ENCODE peak calls at places on chromosomes 2 and 18, in nine cellular contexts. One of them, this sample, is unnamed.
A peak's percentile ranks its signal among the peaks of the same experiment; 100 is the strongest.

GRCh38 chr2:201234167-201235139 is 25.9 kb upstream of the CASP8 start:
- DNase-seq in progenitor cell of endocrine pancreas: no peak
- DNase-seq in transverse colon: no peak
- DNase-seq in lower lobe of right lung: no peak
- DNase-seq in heart left ventricle: no peak
- DNase-seq in uterus: no peak
- DNase-seq in fibroblast of the aortic adventitia: peak; percentile 35
- DNase-seq in cardiac muscle cell: no peak
- DNase-seq in coronary artery: no peak
- DNase-seq in this sample: no peak

GRCh38 chr2:9336209-9336533 is 87.2 kb downstream of the ITGB1BP1 start:
- DNase-seq in lower lobe of right lung: no peak
- DNase-seq in cardiac muscle cell: no peak
- DNase-seq in progenitor cell of endocrine pancreas: no peak
- DNase-seq in transverse colon: no peak
- DNase-seq in coronary artery: no peak
- DNase-seq in heart left ventricle: no peak
- DNase-seq in fibroblast of the aortic adventitia: no peak
- DNase-seq in uterus: no peak
- DNase-seq in this sample: no peak

GRCh38 chr2:135245055-135245454 is 193.0 kb downstream of the RAB3GAP1 start:
- DNase-seq in lower lobe of right lung: no peak
- DNase-seq in cardiac muscle cell: no peak
- DNase-seq in heart left ventricle: no peak
- DNase-seq in transverse colon: no peak
- DNase-seq in coronary artery: no peak
- DNase-seq in uterus: no peak
- DNase-seq in progenitor cell of endocrine pancreas: no peak
- DNase-seq in fibroblast of the aortic adventitia: peak; percentile 16
- DNase-seq in this sample: no peak

GRCh38 chr2:70516596-70516995 is 37.0 kb downstream of the TGFA start:
- DNase-seq in progenitor cell of endocrine pancreas: no peak
- DNase-seq in lower lobe of right lung: no peak
- DNase-seq in coronary artery: no peak
- DNase-seq in heart left ventricle: no peak
- DNase-seq in cardiac muscle cell: no peak
- DNase-seq in uterus: no peak
- DNase-seq in transverse colon: no peak
- DNase-seq in fibroblast of the aortic adventitia: no peak
- DNase-seq in this sample: no peak

GRCh38 chr2:210475726-210476125 is 833 bp downstream of the LANCL1 start:
- DNase-seq in progenitor cell of endocrine pancreas: no peak
- DNase-seq in cardiac muscle cell: no peak
- DNase-seq in fibroblast of the aortic adventitia: peak; percentile 11
- DNase-seq in lower lobe of right lung: no peak
- DNase-seq in uterus: no peak
- DNase-seq in transverse colon: no peak
- DNase-seq in coronary artery: no peak
- DNase-seq in heart left ventricle: no peak
- DNase-seq in this sample: no peak

GRCh38 chr18:47174545-47175116 is 1.5 kb downstream of the IER3IP1 start:
- DNase-seq in transverse colon: no peak
- DNase-seq in progenitor cell of endocrine pancreas: no peak
- DNase-seq in fibroblast of the aortic adventitia: no peak
- DNase-seq in cardiac muscle cell: no peak
- DNase-seq in heart left ventricle: no peak
- DNase-seq in lower lobe of right lung: no peak
- DNase-seq in coronary artery: no peak
- DNase-seq in uterus: no peak
- DNase-seq in this sample: no peak

GRCh38 chr2:234178309-234179030 is 128.0 kb downstream of the SPP2 start:
- DNase-seq in progenitor cell of endocrine pancreas: no peak
- DNase-seq in lower lobe of right lung: no peak
- DNase-seq in coronary artery: no peak
- DNase-seq in uterus: no peak
- DNase-seq in heart left ventricle: no peak
- DNase-seq in fibroblast of the aortic adventitia: peak; percentile 19
- DNase-seq in transverse colon: no peak
- DNase-seq in cardiac muscle cell: peak; percentile 39
- DNase-seq in this sample: no peak

GRCh38 chr2:100013892-100014677 is 128.3 kb downstream of the AFF3 start:
- DNase-seq in lower lobe of right lung: no peak
- DNase-seq in fibroblast of the aortic adventitia: peak; percentile 98
- DNase-seq in cardiac muscle cell: peak; percentile 33
- DNase-seq in coronary artery: no peak
- DNase-seq in transverse colon: no peak
- DNase-seq in progenitor cell of endocrine pancreas: no peak
- DNase-seq in uterus: peak; percentile 83
- DNase-seq in heart left ventricle: peak; percentile 64
- DNase-seq in this sample: no peak

GRCh38 chr2:128422571-128422970 is 103.9 kb upstream of the HS6ST1 start:
- DNase-seq in fibroblast of the aortic adventitia: peak; percentile 87
- DNase-seq in cardiac muscle cell: no peak
- DNase-seq in transverse colon: peak; percentile 1
- DNase-seq in progenitor cell of endocrine pancreas: no peak
- DNase-seq in lower lobe of right lung: no peak
- DNase-seq in coronary artery: peak; percentile 75
- DNase-seq in heart left ventricle: no peak
- DNase-seq in uterus: peak; percentile 8
- DNase-seq in this sample: no peak

GRCh38 chr2:226754821-226755536 is 44.6 kb downstream of the IRS1 start:
- DNase-seq in fibroblast of the aortic adventitia: no peak
- DNase-seq in lower lobe of right lung: no peak
- DNase-seq in cardiac muscle cell: no peak
- DNase-seq in progenitor cell of endocrine pancreas: no peak
- DNase-seq in heart left ventricle: no peak
- DNase-seq in uterus: no peak
- DNase-seq in transverse colon: no peak
- DNase-seq in coronary artery: no peak
- DNase-seq in this sample: no peak

GRCh38 chr18:35083174-35083712 is 42.0 kb downstream of the MAPRE2 start:
- DNase-seq in cardiac muscle cell: peak; percentile 48
- DNase-seq in lower lobe of right lung: no peak
- DNase-seq in progenitor cell of endocrine pancreas: no peak
- DNase-seq in transverse colon: no peak
- DNase-seq in fibroblast of the aortic adventitia: no peak
- DNase-seq in uterus: no peak
- DNase-seq in heart left ventricle: no peak
- DNase-seq in coronary artery: no peak
- DNase-seq in this sample: no peak

GRCh38 chr2:15205562-15205961 is 355.6 kb downstream of the NBAS start:
- DNase-seq in transverse colon: no peak
- DNase-seq in uterus: no peak
- DNase-seq in cardiac muscle cell: no peak
- DNase-seq in heart left ventricle: no peak
- DNase-seq in progenitor cell of endocrine pancreas: no peak
- DNase-seq in fibroblast of the aortic adventitia: no peak
- DNase-seq in lower lobe of right lung: no peak
- DNase-seq in coronary artery: no peak
- DNase-seq in this sample: no peak

GRCh38 chr2:62744603-62745002 is 39.1 kb downstream of the EHBP1 start:
- DNase-seq in heart left ventricle: no peak
- DNase-seq in progenitor cell of endocrine pancreas: no peak
- DNase-seq in uterus: no peak
- DNase-seq in cardiac muscle cell: no peak
- DNase-seq in transverse colon: no peak
- DNase-seq in fibroblast of the aortic adventitia: no peak
- DNase-seq in lower lobe of right lung: no peak
- DNase-seq in coronary artery: no peak
- DNase-seq in this sample: no peak

GRCh38 chr2:27282892-27283291 is 663 bp downstream of the TRIM54 start:
- DNase-seq in transverse colon: no peak
- DNase-seq in heart left ventricle: peak; percentile 58
- DNase-seq in coronary artery: no peak
- DNase-seq in lower lobe of right lung: no peak
- DNase-seq in fibroblast of the aortic adventitia: no peak
- DNase-seq in uterus: no peak
- DNase-seq in progenitor cell of endocrine pancreas: no peak
- DNase-seq in cardiac muscle cell: peak; percentile 50
- DNase-seq in this sample: no peak

GRCh38 chr2:14967739-14968138 is 335.2 kb downstream of the LRATD1 start:
- DNase-seq in progenitor cell of endocrine pancreas: no peak
- DNase-seq in coronary artery: no peak
- DNase-seq in fibroblast of the aortic adventitia: no peak
- DNase-seq in lower lobe of right lung: no peak
- DNase-seq in transverse colon: no peak
- DNase-seq in cardiac muscle cell: no peak
- DNase-seq in heart left ventricle: no peak
- DNase-seq in uterus: no peak
- DNase-seq in this sample: no peak

GRCh38 chr18:36376361-36376760 is 78.8 kb downstream of the FHOD3 start:
- DNase-seq in cardiac muscle cell: no peak
- DNase-seq in progenitor cell of endocrine pancreas: no peak
- DNase-seq in heart left ventricle: no peak
- DNase-seq in transverse colon: no peak
- DNase-seq in coronary artery: peak; percentile 14
- DNase-seq in fibroblast of the aortic adventitia: no peak
- DNase-seq in uterus: no peak
- DNase-seq in lower lobe of right lung: no peak
- DNase-seq in this sample: no peak

GRCh38 chr2:99863236-99863913 is 279.0 kb downstream of the AFF3 start:
- DNase-seq in lower lobe of right lung: no peak
- DNase-seq in progenitor cell of endocrine pancreas: no peak
- DNase-seq in fibroblast of the aortic adventitia: no peak
- DNase-seq in uterus: no peak
- DNase-seq in transverse colon: no peak
- DNase-seq in heart left ventricle: no peak
- DNase-seq in cardiac muscle cell: no peak
- DNase-seq in coronary artery: no peak
- DNase-seq in this sample: no peak

GRCh38 chr2:78486565-78486964 is 538.9 kb upstream of the REG3G start:
- DNase-seq in cardiac muscle cell: no peak
- DNase-seq in fibroblast of the aortic adventitia: no peak
- DNase-seq in transverse colon: no peak
- DNase-seq in progenitor cell of endocrine pancreas: no peak
- DNase-seq in lower lobe of right lung: no peak
- DNase-seq in coronary artery: no peak
- DNase-seq in uterus: no peak
- DNase-seq in heart left ventricle: no peak
- DNase-seq in this sample: no peak

GRCh38 chr18:76401496-76401895 is 93.5 kb downstream of the ZNF516 start:
- DNase-seq in progenitor cell of endocrine pancreas: no peak
- DNase-seq in fibroblast of the aortic adventitia: no peak
- DNase-seq in uterus: peak; percentile 55
- DNase-seq in transverse colon: no peak
- DNase-seq in heart left ventricle: no peak
- DNase-seq in lower lobe of right lung: no peak
- DNase-seq in coronary artery: peak; percentile 71
- DNase-seq in cardiac muscle cell: no peak
- DNase-seq in this sample: no peak

GRCh38 chr18:13471495-13471845 is 252.9 kb downstream of the LDLRAD4 start:
- DNase-seq in cardiac muscle cell: no peak
- DNase-seq in transverse colon: no peak
- DNase-seq in uterus: no peak
- DNase-seq in coronary artery: no peak
- DNase-seq in heart left ventricle: no peak
- DNase-seq in fibroblast of the aortic adventitia: no peak
- DNase-seq in progenitor cell of endocrine pancreas: no peak
- DNase-seq in lower lobe of right lung: no peak
- DNase-seq in this sample: no peak
- TF ChIP-seq CTCF in cardiac muscle cell: no peak
- TF ChIP-seq CTCF in transverse colon: no peak
- TF ChIP-seq CTCF in uterus: no peak
- TF ChIP-seq CTCF in coronary artery: no peak
- TF ChIP-seq CTCF in heart left ventricle: no peak
- TF ChIP-seq CTCF in fibroblast of the aortic adventitia: no peak
- TF ChIP-seq CTCF in progenitor cell of endocrine pancreas: no peak
- TF ChIP-seq CTCF in lower lobe of right lung: no peak
- TF ChIP-seq CTCF in this sample: no peak

GRCh38 chr2:122734756-122735155 is 979.3 kb downstream of the TSN start:
- DNase-seq in uterus: no peak
- DNase-seq in lower lobe of right lung: no peak
- DNase-seq in heart left ventricle: no peak
- DNase-seq in progenitor cell of endocrine pancreas: no peak
- DNase-seq in coronary artery: no peak
- DNase-seq in transverse colon: no peak
- DNase-seq in fibroblast of the aortic adventitia: no peak
- DNase-seq in cardiac muscle cell: no peak
- DNase-seq in this sample: no peak
- TF ChIP-seq CTCF in uterus: no peak
- TF ChIP-seq CTCF in lower lobe of right lung: no peak
- TF ChIP-seq CTCF in heart left ventricle: no peak
- TF ChIP-seq CTCF in progenitor cell of endocrine pancreas: no peak
- TF ChIP-seq CTCF in coronary artery: no peak
- TF ChIP-seq CTCF in transverse colon: no peak
- TF ChIP-seq CTCF in fibroblast of the aortic adventitia: no peak
- TF ChIP-seq CTCF in cardiac muscle cell: no peak
- TF ChIP-seq CTCF in this sample: no peak

GRCh38 chr2:160292225-160292624 is 92.2 kb upstream of the ITGB6 start:
- DNase-seq in uterus: no peak
- DNase-seq in cardiac muscle cell: no peak
- DNase-seq in coronary artery: no peak
- DNase-seq in heart left ventricle: no peak
- DNase-seq in lower lobe of right lung: no peak
- DNase-seq in transverse colon: no peak
- DNase-seq in fibroblast of the aortic adventitia: peak; percentile 69
- DNase-seq in progenitor cell of endocrine pancreas: no peak
- DNase-seq in this sample: no peak
- TF ChIP-seq CTCF in uterus: no peak
- TF ChIP-seq CTCF in cardiac muscle cell: peak; percentile 34
- TF ChIP-seq CTCF in coronary artery: no peak
- TF ChIP-seq CTCF in heart left ventricle: no peak
- TF ChIP-seq CTCF in lower lobe of right lung: no peak
- TF ChIP-seq CTCF in transverse colon: no peak
- TF ChIP-seq CTCF in fibroblast of the aortic adventitia: peak; percentile 27
- TF ChIP-seq CTCF in progenitor cell of endocrine pancreas: no peak
- TF ChIP-seq CTCF in this sample: no peak

GRCh38 chr2:231683907-231684306 is 24.4 kb upstream of the PTMA start:
- DNase-seq in lower lobe of right lung: no peak
- DNase-seq in uterus: no peak
- DNase-seq in progenitor cell of endocrine pancreas: no peak
- DNase-seq in coronary artery: no peak
- DNase-seq in heart left ventricle: no peak
- DNase-seq in cardiac muscle cell: no peak
- DNase-seq in fibroblast of the aortic adventitia: no peak
- DNase-seq in transverse colon: no peak
- DNase-seq in this sample: no peak

GRCh38 chr2:231684314-231685223 is 23.8 kb upstream of the PTMA start:
- DNase-seq in uterus: no peak
- DNase-seq in transverse colon: no peak
- DNase-seq in lower lobe of right lung: no peak
- DNase-seq in cardiac muscle cell: no peak
- DNase-seq in coronary artery: no peak
- DNase-seq in heart left ventricle: peak; percentile 67
- DNase-seq in progenitor cell of endocrine pancreas: no peak
- DNase-seq in fibroblast of the aortic adventitia: no peak
- DNase-seq in this sample: no peak

GRCh38 chr2:231686192-231687100 is 21.9 kb upstream of the PTMA start:
- DNase-seq in fibroblast of the aortic adventitia: no peak
- DNase-seq in heart left ventricle: peak; percentile 53
- DNase-seq in uterus: no peak
- DNase-seq in coronary artery: no peak
- DNase-seq in transverse colon: no peak
- DNase-seq in lower lobe of right lung: no peak
- DNase-seq in cardiac muscle cell: no peak
- DNase-seq in progenitor cell of endocrine pancreas: no peak
- DNase-seq in this sample: no peak

GRCh38 chr2:231687133-231687852 is 21.0 kb upstream of the PTMA start:
- DNase-seq in heart left ventricle: peak; percentile 83
- DNase-seq in coronary artery: no peak
- DNase-seq in cardiac muscle cell: peak; percentile 84
- DNase-seq in lower lobe of right lung: peak; percentile 82
- DNase-seq in fibroblast of the aortic adventitia: peak; percentile 28
- DNase-seq in uterus: no peak
- DNase-seq in transverse colon: peak; percentile 74
- DNase-seq in progenitor cell of endocrine pancreas: peak; percentile 75
- DNase-seq in this sample: peak; percentile 76

GRCh38 chr2:231685349-231686191 is 22.8 kb upstream of the PTMA start:
- DNase-seq in cardiac muscle cell: no peak
- DNase-seq in lower lobe of right lung: no peak
- DNase-seq in coronary artery: no peak
- DNase-seq in uterus: no peak
- DNase-seq in heart left ventricle: no peak
- DNase-seq in fibroblast of the aortic adventitia: no peak
- DNase-seq in progenitor cell of endocrine pancreas: no peak
- DNase-seq in transverse colon: no peak
- DNase-seq in this sample: no peak
- TF ChIP-seq CTCF in cardiac muscle cell: peak; percentile 21
- TF ChIP-seq CTCF in lower lobe of right lung: no peak
- TF ChIP-seq CTCF in coronary artery: no peak
- TF ChIP-seq CTCF in uterus: no peak
- TF ChIP-seq CTCF in heart left ventricle: no peak
- TF ChIP-seq CTCF in fibroblast of the aortic adventitia: no peak
- TF ChIP-seq CTCF in progenitor cell of endocrine pancreas: peak; percentile 22
- TF ChIP-seq CTCF in transverse colon: no peak
- TF ChIP-seq CTCF in this sample: peak; percentile 31

This sample was measured in neural crest cell.